ENCODE peak calls at places on chromosomes 16 and 17, in four cellular contexts. T is AG04449; M is MCF 10A; V is stimulated activated naive B cell treated with anti-CD40 and anti-IgM and Interleukin-4, amounts not matched to agents 10 μg/mL and 1 μg/mL and 100 μg/mL, for 72 hours. H is an unnamed sample.
A peak's percentile ranks its signal among the peaks of the same experiment; 100 is the strongest.

GRCh38 chr17:81794509-81794908 is 9.4 kb upstream of the GCGR start:
- DNase-seq in V (no peak), M (peak; percentile 51), T (no peak), H (peak; percentile 47)

GRCh38 chr17:39754958-39755549 is 17.3 kb downstream of the GRB7 start:
- DNase-seq in V (no peak), T (no peak), M (no peak), H (peak; percentile 46)

GRCh38 chr16:74297296-74297665 is 667 bp downstream of the PSMD7 start:
- DNase-seq in T (no peak), V (peak; percentile 18), M (peak; percentile 26), H (no peak)

GRCh38 chr16:2799852-2800226 is 1.6 kb downstream of the PRSS41 start:
- DNase-seq in V (no peak), M (peak; percentile 46), T (no peak), H (no peak)

GRCh38 chr17:62562656-62563055 is 64.8 kb upstream of the MRC2 start:
- DNase-seq in V (no peak), M (peak; percentile 82), T (no peak), H (no peak)

GRCh38 chr16:27314161-27314723 is 468 bp downstream of the IL4R start:
- DNase-seq in M (peak; percentile 93), V (peak; percentile 80), T (peak; percentile 50), H (peak; percentile 35)

GRCh38 chr16:28326881-28327610 is 34.7 kb downstream of the SBK1 start:
- DNase-seq in V (peak; percentile 61), T (no peak), M (peak; percentile 43), H (peak; percentile 72)

GRCh38 chr16:9489823-9490467 is 398.5 kb downstream of the HAPSTR1 start:
- DNase-seq in V (no peak), M (no peak), T (no peak), H (no peak)

GRCh38 chr17:71748872-71749271 is 371.9 kb upstream of the SOX9 start:
- DNase-seq in T (no peak), M (no peak), V (no peak), H (no peak)

GRCh38 chr17:15918661-15919259 is 26.2 kb upstream of the ADORA2B start:
- DNase-seq in M (peak; percentile 54), T (no peak), V (no peak), H (no peak)

GRCh38 chr17:31052187-31052889 is 42.4 kb upstream of the NF1 start:
- DNase-seq in M (peak; percentile 98), T (peak; percentile 85), V (no peak), H (no peak)

GRCh38 chr16:81647527-81647926 is 131.6 kb upstream of the PLCG2 start:
- DNase-seq in V (no peak), M (peak; percentile 79), T (no peak), H (no peak)